ENCODE peak calls at places on chromosome 6, in four cellular contexts. One of them, this sample, is unnamed.

GRCh38 chr6:3715285-3715684 is 36.2 kb downstream of the PXDC1 start:
- DNase-seq in ovary: no peak
- DNase-seq in fibroblast of lung: no peak
- DNase-seq in trophoblast cell: no peak
- DNase-seq in this sample: no peak

GRCh38 chr6:34897708-34898107 is 8.7 kb downstream of the ANKS1A start:
- DNase-seq in ovary: no peak
- DNase-seq in trophoblast cell: no peak
- DNase-seq in fibroblast of lung: no peak
- DNase-seq in this sample: no peak

GRCh38 chr6:56843476-56844349 is 111.2 kb upstream of the BEND6 start:
- DNase-seq in ovary: peak; percentile 65
- DNase-seq in trophoblast cell: peak; percentile 63
- DNase-seq in fibroblast of lung: peak; percentile 80
- DNase-seq in this sample: peak; percentile 79

GRCh38 chr6:170237999-170238740 is 52.7 kb downstream of the DLL1 start:
- DNase-seq in trophoblast cell: no peak
- DNase-seq in fibroblast of lung: no peak
- DNase-seq in ovary: no peak
- DNase-seq in this sample: peak; percentile 14

GRCh38 chr6:43644940-43645612 is at the start of gene RSPH9:
- DNase-seq in fibroblast of lung: peak; percentile 85
- DNase-seq in trophoblast cell: peak; percentile 69
- DNase-seq in ovary: peak; percentile 64
- DNase-seq in this sample: peak; percentile 89

GRCh38 chr6:73700060-73700459 is 4.1 kb downstream of the CD109 start:
- DNase-seq in trophoblast cell: no peak
- DNase-seq in ovary: no peak
- DNase-seq in fibroblast of lung: no peak
- DNase-seq in this sample: no peak

GRCh38 chr6:98924647-98925046 is 23.1 kb downstream of the FBXL4 start:
- DNase-seq in trophoblast cell: no peak
- DNase-seq in fibroblast of lung: no peak
- DNase-seq in ovary: no peak
- DNase-seq in this sample: peak; percentile 48

GRCh38 chr6:108988291-108988690 is 106.4 kb downstream of the SESN1 start:
- DNase-seq in fibroblast of lung: no peak
- DNase-seq in ovary: no peak
- DNase-seq in trophoblast cell: peak; percentile 49
- DNase-seq in this sample: no peak

GRCh38 chr6:73672290-73672689 is 18.5 kb upstream of the SLC17A5 start:
- DNase-seq in trophoblast cell: no peak
- DNase-seq in fibroblast of lung: no peak
- DNase-seq in ovary: no peak
- DNase-seq in this sample: no peak

GRCh38 chr6:105611606-105612005 is 208.7 kb upstream of the PREP start:
- DNase-seq in fibroblast of lung: no peak
- DNase-seq in trophoblast cell: no peak
- DNase-seq in ovary: no peak
- DNase-seq in this sample: no peak

DNA sequence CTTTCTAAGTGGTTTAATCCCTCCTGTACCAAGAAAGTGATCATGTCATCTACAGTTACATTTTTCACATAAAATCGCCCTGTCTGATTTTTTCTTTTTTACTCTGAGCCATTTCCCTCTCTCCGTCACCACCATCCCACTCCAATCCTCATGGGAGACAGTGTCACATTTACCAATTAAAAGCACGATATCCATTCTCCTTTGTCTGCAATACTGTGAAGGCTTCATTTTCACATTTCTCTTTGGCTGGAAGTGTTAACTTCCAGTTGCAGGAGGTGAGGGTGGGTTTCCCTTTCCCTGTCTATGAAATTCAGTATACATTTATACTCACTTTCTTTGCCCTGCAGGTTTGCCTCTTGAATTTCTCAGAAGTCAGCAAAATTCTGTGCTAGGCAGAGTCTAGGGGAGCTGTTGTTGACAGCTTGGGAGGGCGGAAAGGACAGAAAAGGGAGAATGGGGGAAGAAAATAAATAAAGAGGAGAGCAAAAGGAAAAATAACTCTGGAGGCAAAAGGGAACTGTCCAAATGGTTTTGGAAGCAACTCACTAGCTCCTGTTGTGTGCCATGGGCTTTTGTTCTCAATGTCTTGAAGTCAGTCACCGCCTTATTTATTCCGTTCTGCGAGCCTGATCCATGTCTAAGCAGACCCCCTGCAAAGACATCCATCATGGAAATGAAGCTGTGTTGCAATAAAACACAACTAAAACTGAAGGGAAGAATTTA is 372.9 kb upstream of the CNR1 start:
- DNase-seq in fibroblast of lung: no peak
- DNase-seq in trophoblast cell: no peak
- DNase-seq in ovary: no peak
- DNase-seq in this sample: no peak
- H3K27ac ChIP-seq in fibroblast of lung: no peak overlapping the region
- H3K27ac ChIP-seq in trophoblast cell: no peak overlapping the region
- H3K27ac ChIP-seq in ovary: no peak overlapping the region
- H3K27ac ChIP-seq in this sample: no peak overlapping the region

DNA sequence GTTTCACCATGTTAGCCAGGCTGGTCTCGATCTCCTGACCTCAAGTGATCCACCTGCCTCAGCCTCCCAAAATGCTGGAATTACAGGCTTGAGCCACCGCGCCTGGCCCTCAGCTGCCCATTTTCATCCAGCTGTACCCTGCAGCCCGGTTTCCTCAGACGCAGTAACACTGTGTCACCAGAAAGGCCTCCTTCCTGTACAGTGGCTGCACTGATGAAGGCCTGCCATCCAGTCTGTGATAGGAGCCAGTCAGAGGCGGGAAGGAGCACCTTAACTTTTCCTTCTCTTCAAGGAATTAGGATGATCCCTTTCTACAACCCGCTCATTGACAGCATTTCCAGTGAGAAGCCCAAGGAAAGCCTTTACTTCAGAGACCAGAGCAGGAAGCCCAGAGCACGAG is 75.9 kb downstream of the GFOD1 start:
- DNase-seq in ovary: no peak
- DNase-seq in trophoblast cell: no peak
- DNase-seq in fibroblast of lung: no peak
- DNase-seq in this sample: no peak
- H3K4me1 ChIP-seq in ovary: no peaks in the 10 kb centered on the region
- H3K4me1 ChIP-seq in trophoblast cell: no peaks in the 10 kb centered on the region
- H3K4me1 ChIP-seq in fibroblast of lung: peaks cover 20% of the 10 kb centered on the region
- H3K4me1 ChIP-seq in this sample: peaks cover 32% of the 10 kb centered on the region

GRCh38 chr6:7137335-7138106 is 29.8 kb downstream of the RREB1 start:
- DNase-seq in fibroblast of lung: peak; percentile 58
- DNase-seq in ovary: peak; percentile 63
- DNase-seq in trophoblast cell: peak; percentile 74
- DNase-seq in this sample: peak; percentile 76
- H3K4me3 ChIP-seq in fibroblast of lung: peak overlapping the region; percentile 5
- H3K4me3 ChIP-seq in ovary: no peak overlapping the region
- H3K4me3 ChIP-seq in trophoblast cell: no peak overlapping the region
- H3K4me3 ChIP-seq in this sample: no peak overlapping the region

GRCh38 chr6:87534377-87535047 is 55.3 kb downstream of the RARS2 start:
- DNase-seq in fibroblast of lung: no peak
- DNase-seq in ovary: no peak
- DNase-seq in trophoblast cell: no peak
- DNase-seq in this sample: no peak
- H3K27ac ChIP-seq in fibroblast of lung: no peak overlapping the region
- H3K27ac ChIP-seq in ovary: no peak overlapping the region
- H3K27ac ChIP-seq in trophoblast cell: no peak overlapping the region
- H3K27ac ChIP-seq in this sample: no peak overlapping the region

DNA sequence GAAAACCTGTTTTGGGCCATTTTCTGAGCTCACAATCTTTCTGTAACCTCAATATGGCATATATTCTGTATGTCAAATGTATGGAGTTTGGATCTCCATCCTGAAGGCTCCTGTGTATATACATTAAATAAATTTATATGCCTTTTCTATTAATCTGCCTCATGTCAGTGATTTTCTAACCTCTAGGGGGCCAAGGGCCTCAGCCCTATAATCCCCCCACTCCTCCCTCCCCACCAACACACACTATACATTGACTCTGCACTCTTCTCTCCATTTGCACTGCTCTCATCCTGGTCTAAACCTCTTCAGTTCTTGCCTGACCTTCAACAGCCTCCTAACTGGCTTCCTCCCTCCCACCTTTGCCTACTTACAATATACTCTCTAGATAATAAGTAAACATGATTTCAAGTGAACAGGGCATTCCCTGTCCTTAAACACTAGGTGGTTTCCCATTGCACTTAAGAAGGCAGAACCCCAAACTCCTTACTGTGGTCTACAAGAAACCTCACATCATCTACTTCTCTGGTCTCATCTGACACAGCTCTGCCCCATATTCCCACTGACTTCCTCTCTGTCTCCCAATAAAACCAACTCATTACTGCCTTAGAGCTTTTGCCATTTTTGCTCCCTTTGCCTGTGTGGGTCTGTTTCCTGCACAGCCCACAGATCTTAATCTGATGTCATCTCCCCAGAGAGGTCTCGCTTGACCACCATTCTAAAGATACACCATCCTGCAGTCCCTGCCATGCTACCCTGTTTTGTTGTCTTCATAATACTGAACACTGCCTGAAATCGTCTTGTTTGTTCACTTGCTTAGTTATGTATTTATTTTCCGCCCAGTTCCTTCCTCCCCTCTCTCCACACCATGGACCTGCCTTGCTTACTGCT is 213.7 kb downstream of the SYNE1 start:
- DNase-seq in trophoblast cell: no peak
- DNase-seq in fibroblast of lung: no peak
- DNase-seq in ovary: no peak
- DNase-seq in this sample: no peak
- H3K4me1 ChIP-seq in trophoblast cell: no peaks in the 10 kb centered on the region
- H3K4me1 ChIP-seq in fibroblast of lung: no peaks in the 10 kb centered on the region
- H3K4me1 ChIP-seq in ovary: no peaks in the 10 kb centered on the region
- H3K4me1 ChIP-seq in this sample: no peaks in the 10 kb centered on the region

GRCh38 chr6:1081566-1081965 is 230.3 kb upstream of the FOXQ1 start:
- DNase-seq in trophoblast cell: no peak
- DNase-seq in ovary: no peak
- DNase-seq in fibroblast of lung: peak; percentile 53
- DNase-seq in this sample: no peak
- H3K4me3 ChIP-seq in trophoblast cell: no peak overlapping the region
- H3K4me3 ChIP-seq in ovary: no peak overlapping the region
- H3K4me3 ChIP-seq in fibroblast of lung: no peak overlapping the region
- H3K4me3 ChIP-seq in this sample: no peak overlapping the region

DNA sequence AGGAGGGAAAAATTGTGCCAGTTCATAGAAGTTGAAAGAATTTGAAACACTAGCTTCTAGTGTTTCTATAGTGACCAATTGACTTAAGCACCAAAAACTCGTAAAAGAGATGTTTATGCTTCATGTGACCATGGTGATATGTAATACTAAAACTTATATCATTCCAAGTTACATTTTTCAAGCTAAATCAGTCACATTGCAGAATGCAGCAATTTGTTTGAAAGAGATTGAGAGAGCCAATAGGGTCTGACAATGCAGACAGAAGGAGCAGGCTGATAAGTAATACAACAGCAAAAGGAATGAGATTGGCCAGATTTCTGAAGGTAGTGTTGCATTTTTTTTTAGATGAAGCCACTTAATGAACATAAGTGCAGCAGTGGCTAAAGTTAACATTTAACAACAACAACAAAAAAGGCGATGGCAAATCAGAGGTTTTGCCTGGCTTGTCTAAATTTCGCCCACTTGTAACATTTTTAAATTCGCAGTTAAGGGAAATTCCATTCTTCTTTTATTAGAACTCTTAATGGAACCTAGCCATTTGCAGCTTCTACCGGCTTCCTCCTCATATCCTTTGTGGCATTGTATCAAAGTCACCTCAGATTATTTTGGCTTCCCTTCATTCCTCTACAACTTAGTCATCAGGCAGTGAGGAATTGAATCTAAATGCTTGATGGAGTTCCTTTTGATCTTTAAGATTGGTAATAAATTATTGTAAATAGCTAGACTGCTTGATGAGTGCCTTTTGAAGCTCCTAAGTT is 484.0 kb upstream of the SOX4 start:
- DNase-seq in ovary: no peak
- DNase-seq in fibroblast of lung: peak; percentile 57
- DNase-seq in trophoblast cell: peak; percentile 84
- DNase-seq in this sample: no peak
- H3K27ac ChIP-seq in ovary: no peak overlapping the region
- H3K27ac ChIP-seq in fibroblast of lung: peak overlapping the region; percentile 5
- H3K27ac ChIP-seq in trophoblast cell: peak overlapping the region; percentile 38
- H3K27ac ChIP-seq in this sample: no peak overlapping the region

GRCh38 chr6:138979365-138979764 is 8.7 kb downstream of the REPS1 start:
- DNase-seq in trophoblast cell: peak; percentile 81
- DNase-seq in ovary: no peak
- DNase-seq in fibroblast of lung: no peak
- DNase-seq in this sample: no peak

GRCh38 chr6:138977242-138977641 is 10.8 kb downstream of the REPS1 start:
- DNase-seq in fibroblast of lung: no peak
- DNase-seq in ovary: no peak
- DNase-seq in trophoblast cell: peak; percentile 75
- DNase-seq in this sample: no peak

GRCh38 chr6:138975815-138976214 is 12.2 kb downstream of the REPS1 start:
- DNase-seq in fibroblast of lung: no peak
- DNase-seq in ovary: no peak
- DNase-seq in trophoblast cell: no peak
- DNase-seq in this sample: no peak

GRCh38 chr6:138978229-138978628 is 9.8 kb downstream of the REPS1 start:
- DNase-seq in trophoblast cell: no peak
- DNase-seq in fibroblast of lung: no peak
- DNase-seq in ovary: no peak
- DNase-seq in this sample: no peak

DNA sequence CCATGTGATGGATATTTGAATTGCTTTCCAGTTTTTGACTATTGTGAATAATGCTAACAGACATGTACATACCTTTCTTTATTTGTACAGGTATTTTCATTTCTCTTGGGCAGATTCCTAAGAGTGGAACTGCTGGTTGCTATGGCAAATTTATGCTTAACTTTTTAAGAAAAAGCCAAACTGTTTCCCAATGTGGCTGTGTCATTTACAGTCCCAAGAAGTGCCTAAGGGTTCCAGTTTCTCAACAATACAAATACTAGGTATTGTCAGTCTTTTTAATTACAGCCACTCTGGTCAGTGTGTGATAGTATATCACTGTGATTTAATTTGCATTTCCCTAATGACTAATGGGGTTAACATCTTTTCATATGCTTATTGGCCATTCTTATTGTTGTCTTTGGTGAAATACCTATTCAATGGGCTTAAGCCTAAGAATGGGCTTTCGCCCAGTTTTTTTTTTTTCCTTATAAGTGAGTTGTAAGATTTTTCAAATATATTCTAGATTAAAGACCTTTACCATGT is 10.3 kb downstream of the REPS1 start:
- DNase-seq in fibroblast of lung: no peak
- DNase-seq in ovary: no peak
- DNase-seq in trophoblast cell: peak; percentile 97
- DNase-seq in this sample: no peak
- H3K4me1 ChIP-seq in fibroblast of lung: peaks cover 4% of the 10 kb centered on the region
- H3K4me1 ChIP-seq in ovary: peaks cover 6% of the 10 kb centered on the region
- H3K4me1 ChIP-seq in trophoblast cell: peaks cover 2% of the 10 kb centered on the region
- H3K4me1 ChIP-seq in this sample: peaks cover 5% of the 10 kb centered on the region

This sample was measured in right cardiac atrium.